ENCODE peak calls at places on chromosomes 2 and 18, in ten cellular contexts. G is fibroblast of lung, P is astrocyte, X is mammary epithelial cell, I is MM.1S, U is H1, E is HCT116, H is hepatocyte, Y is endothelial cell of umbilical vein, O is GM23338. B is an unnamed sample.

GRCh38 chr2:132270981-132271546 is 109.3 kb upstream of the ANKRD30BL start:
- DNase-seq in G (no peak), P (no peak), X (no peak), I (no peak), U (no peak), E (no peak), H (no peak), Y (no peak), O (no peak), B (no peak)

GRCh38 chr2:50564781-50565180 is 467.2 kb downstream of the NRXN1 start:
- DNase-seq in G (peak), P (peak), X (no peak), I (no peak), U (no peak), E (no peak), H (no peak), Y (no peak), O (no peak), B (no peak)

GRCh38 chr2:10297950-10298349 is 4.8 kb upstream of the HPCAL1 start:
- DNase-seq in G (peak), P (peak), X (peak), I (no peak), U (no peak), E (peak), H (peak), Y (peak), O (no peak), B (peak)

GRCh38 chr2:235811446-235812184 is 317.8 kb downstream of the AGAP1 start:
- DNase-seq in G (peak), P (peak), X (no peak), I (no peak), U (no peak), E (no peak), H (no peak), Y (no peak), O (no peak), B (no peak)

GRCh38 chr18:12883003-12883683 is 894 bp downstream of the PTPN2 start:
- DNase-seq in G (no peak), P (peak), X (no peak), I (peak), U (no peak), E (no peak), H (peak), Y (peak), O (peak), B (no peak)

GRCh38 chr2:68746408-68746807 is 11.8 kb downstream of the ARHGAP25 start:
- DNase-seq in G (no peak), P (no peak), X (no peak), I (no peak), U (no peak), E (no peak), H (no peak), Y (no peak), O (no peak), B (no peak)

GRCh38 chr2:205646680-205647079 is 35.6 kb upstream of the NRP2 start:
- DNase-seq in G (no peak), P (no peak), X (no peak), I (no peak), U (no peak), E (no peak), H (no peak), Y (no peak), O (peak), B (no peak)

GRCh38 chr2:235170016-235170415 is 218.2 kb downstream of the SH3BP4 start:
- DNase-seq in G (peak), P (peak), X (no peak), I (no peak), U (no peak), E (no peak), H (no peak), Y (no peak), O (no peak), B (peak)

GRCh38 chr2:207465894-207466293 is 63.9 kb upstream of the CREB1 start:
- DNase-seq in G (no peak), P (no peak), X (no peak), I (no peak), U (no peak), E (no peak), H (no peak), Y (no peak), O (no peak), B (no peak)

DNA sequence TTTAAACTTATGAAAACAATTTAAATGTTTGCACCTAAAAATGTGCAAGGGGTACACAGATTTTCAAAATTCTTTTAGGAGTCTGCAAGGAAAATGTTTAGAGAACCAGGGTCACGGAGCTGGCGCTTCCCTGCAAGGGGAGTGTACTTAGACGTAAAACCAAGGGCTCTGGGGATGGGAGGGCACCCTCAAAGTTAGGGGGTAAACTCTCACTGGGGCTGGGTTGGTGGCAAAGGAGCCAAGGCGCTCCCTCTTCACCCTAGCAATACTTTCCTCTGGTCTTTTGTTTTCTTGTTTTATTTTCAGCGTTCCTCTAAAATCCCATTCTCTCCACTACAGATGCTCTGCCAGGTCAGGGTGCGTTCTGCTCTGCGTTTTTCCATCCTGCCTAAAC is 20.0 kb downstream of the TMEM247 start:
- DNase-seq in G (no peak), P (no peak), X (no peak), I (no peak), U (no peak), E (no peak), H (no peak), Y (no peak), O (no peak), B (no peak)
- TF ChIP-seq EZH2 in G (no peak), P (no peak), X (no peak), I (no peak), U (no peak), E (no peak), H (no peak), Y (no peak), O (no peak), B (no peak)

DNA sequence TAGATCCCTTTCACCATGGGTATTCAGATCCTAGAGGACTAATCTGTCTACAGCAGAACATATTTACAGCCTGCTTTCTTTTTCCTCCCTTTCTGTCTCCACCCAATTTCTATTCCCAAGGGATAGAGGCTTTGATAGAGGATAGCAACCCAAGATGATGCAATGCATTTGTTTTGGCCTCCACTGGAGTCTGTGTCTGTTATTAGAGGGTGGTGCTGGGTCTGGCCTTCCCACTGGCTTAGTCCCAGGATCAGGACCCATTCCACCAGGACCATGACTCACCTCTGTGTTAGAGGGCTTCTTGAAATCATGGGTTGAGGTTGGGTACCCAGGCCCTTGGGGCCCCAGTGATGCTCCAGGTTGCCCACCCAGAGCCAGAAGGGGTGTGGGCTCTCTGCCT is 239.7 kb upstream of the TNP1 start:
- DNase-seq in G (no peak), P (no peak), X (no peak), I (no peak), U (no peak), E (no peak), H (no peak), Y (no peak), O (no peak), B (no peak)
- H3K4me2 ChIP-seq in G (no peak), P (no peak), X (no peak), I (no peak), U (no peak), E (no peak), H (no peak), Y (no peak), O (no peak), B (no peak)

GRCh38 chr2:71859211-71859847 is 288.3 kb downstream of the CYP26B1 start:
- DNase-seq in G (no peak), P (no peak), X (no peak), I (no peak), U (no peak), E (no peak), H (no peak), Y (no peak), O (no peak), B (no peak)

GRCh38 chr2:71858056-71858455 is 289.6 kb downstream of the CYP26B1 start:
- DNase-seq in G (no peak), P (no peak), X (no peak), I (no peak), U (no peak), E (no peak), H (no peak), Y (no peak), O (no peak), B (no peak)

GRCh38 chr2:71856709-71857525 is 290.7 kb downstream of the CYP26B1 start:
- DNase-seq in G (no peak), P (no peak), X (peak), I (peak), U (no peak), E (no peak), H (no peak), Y (peak), O (peak), B (peak)

GRCh38 chr2:71860381-71860926 is 287.2 kb downstream of the CYP26B1 start:
- DNase-seq in G (no peak), P (no peak), X (no peak), I (no peak), U (no peak), E (no peak), H (no peak), Y (no peak), O (no peak), B (no peak)

DNA sequence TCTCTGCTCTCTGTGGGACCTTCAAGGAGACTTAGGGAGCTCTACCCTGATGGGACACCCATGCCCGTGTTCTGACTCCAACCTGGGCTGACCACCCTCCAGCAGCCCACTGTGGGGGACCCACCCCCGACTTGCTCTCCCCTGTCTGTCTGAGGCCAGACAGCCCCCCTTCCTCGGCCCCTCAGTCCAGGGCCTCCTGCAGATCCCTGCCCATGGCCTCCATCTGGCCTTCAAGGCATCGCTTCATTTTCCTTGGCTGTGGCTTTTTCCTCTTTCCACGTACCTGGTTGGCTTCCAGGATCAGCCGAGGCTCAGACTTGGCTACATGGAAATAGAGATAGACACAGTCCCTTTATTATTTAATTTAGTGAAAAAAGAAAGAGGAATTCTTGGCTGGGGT is 290.0 kb downstream of the CYP26B1 start:
- DNase-seq in G (no peak), P (no peak), X (no peak), I (no peak), U (no peak), E (no peak), H (no peak), Y (no peak), O (no peak), B (no peak)
- TF ChIP-seq EZH2 in G (no peak), P (no peak), X (no peak), I (no peak), U (no peak), E (no peak), H (no peak), Y (no peak), O (no peak), B (no peak)

GRCh38 chr2:115443550-115444185 is 1001.2 kb downstream of the DPP10 start:
- DNase-seq in G (no peak), P (no peak), X (no peak), I (no peak), U (no peak), E (no peak), H (no peak), Y (no peak), O (peak), B (no peak)
- H3K4me2 ChIP-seq in G (no peak), P (no peak), X (no peak), I (no peak), U (peak), E (no peak), H (no peak), Y (no peak), O (peak), B (no peak)

GRCh38 chr2:199464614-199465352 is 7.0 kb upstream of the SATB2 start:
- DNase-seq in G (no peak), P (no peak), X (no peak), I (no peak), U (no peak), E (no peak), H (no peak), Y (no peak), O (no peak), B (no peak)

GRCh38 chr2:199463000-199463692 is 5.4 kb upstream of the SATB2 start:
- DNase-seq in G (peak), P (no peak), X (peak), I (peak), U (no peak), E (no peak), H (peak), Y (peak), O (peak), B (peak)

GRCh38 chr2:199462167-199462976 is 4.6 kb upstream of the SATB2 start:
- DNase-seq in G (no peak), P (no peak), X (no peak), I (no peak), U (no peak), E (no peak), H (no peak), Y (no peak), O (peak), B (no peak)

GRCh38 chr2:199465390-199465789 is 7.7 kb upstream of the SATB2 start:
- DNase-seq in G (no peak), P (no peak), X (no peak), I (no peak), U (no peak), E (no peak), H (no peak), Y (no peak), O (no peak), B (no peak)

GRCh38 chr2:199463708-199464613 is 6.2 kb upstream of the SATB2 start:
- DNase-seq in G (no peak), P (no peak), X (no peak), I (no peak), U (no peak), E (no peak), H (peak), Y (no peak), O (peak), B (no peak)
- TF ChIP-seq EZH2 in G (peak), P (no peak), X (peak), I (no peak), U (no peak), E (no peak), H (no peak), Y (peak), O (peak), B (no peak)

DNA sequence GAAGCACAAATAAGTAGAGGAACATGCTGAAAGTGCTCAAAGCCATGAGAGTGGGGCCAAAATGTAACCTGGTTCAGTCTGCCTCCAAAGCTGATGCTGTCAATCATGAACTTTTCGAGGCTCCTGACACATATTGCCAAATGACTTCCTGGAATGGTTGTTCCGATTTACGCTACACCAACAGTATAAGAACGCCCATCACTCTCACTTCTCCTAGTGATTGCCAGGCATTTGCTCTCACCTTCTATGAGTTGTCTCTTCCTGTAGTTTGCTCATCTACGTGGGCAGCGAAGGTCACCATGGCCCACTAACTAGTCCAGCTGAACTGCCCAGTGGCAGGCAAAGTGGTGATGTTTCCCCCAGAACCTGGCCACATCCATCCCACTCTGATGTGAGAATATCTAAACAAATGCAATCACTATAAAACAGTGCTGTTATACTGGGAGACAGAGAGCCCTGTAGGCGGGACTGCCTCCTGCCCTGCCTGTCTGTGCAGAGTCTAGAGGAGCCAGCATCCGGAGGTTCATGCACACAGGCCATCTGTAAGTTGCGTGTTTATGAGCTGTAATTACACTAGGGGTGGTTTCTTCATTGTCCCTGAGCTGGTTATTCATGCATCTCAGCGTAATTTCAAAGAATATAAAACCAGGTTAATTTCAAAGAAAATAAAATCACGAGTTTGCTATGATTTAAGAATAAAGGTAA is 8.8 kb upstream of the CABLES1 start:
- DNase-seq in G (no peak), P (no peak), X (no peak), I (no peak), U (no peak), E (no peak), H (no peak), Y (no peak), O (no peak), B (no peak)
- H3K4me2 ChIP-seq in G (no peak), P (no peak), X (no peak), I (no peak), U (no peak), E (no peak), H (no peak), Y (peak), O (no peak), B (no peak)

GRCh38 chr18:22169889-22170420 is 566 bp downstream of the GATA6 start:
- DNase-seq in G (no peak), P (no peak), X (no peak), I (no peak), U (no peak), E (no peak), H (no peak), Y (peak), O (peak), B (peak)
- TF ChIP-seq EZH2 in G (no peak), P (no peak), X (no peak), I (no peak), U (peak), E (no peak), H (no peak), Y (no peak), O (peak), B (no peak)

DNA sequence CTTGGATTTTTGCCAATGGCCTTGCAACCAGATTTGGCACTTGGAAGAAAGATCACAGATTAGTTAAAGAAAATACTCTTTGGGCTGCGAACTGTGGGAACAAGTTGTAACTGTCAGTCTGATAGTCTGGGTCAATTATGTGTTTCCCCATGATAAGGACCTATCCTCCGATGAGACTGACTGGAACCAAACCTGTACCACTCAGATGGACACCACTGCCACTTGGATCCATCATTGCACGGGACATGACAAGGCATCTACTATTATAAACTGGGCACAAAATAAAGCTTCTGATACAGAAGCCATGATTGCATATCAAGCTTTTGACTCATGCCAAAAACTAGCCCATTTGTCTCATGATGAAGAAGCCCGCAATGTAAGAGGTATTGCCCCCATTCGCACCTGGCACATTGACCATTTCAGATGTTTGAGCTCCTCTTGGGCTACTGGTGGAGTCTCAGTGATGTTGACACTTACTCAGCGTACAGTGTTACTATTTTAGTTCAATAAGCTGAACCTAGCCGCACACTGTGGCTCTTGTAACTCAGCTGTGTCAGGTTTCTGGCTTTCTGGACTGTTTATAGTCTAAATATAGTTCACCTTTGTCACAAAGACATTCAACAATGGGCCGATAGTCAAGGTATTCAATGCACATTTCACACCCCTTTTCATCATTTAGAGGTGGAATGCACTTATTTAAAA is 179.8 kb upstream of the RBBP8 start:
- DNase-seq in G (no peak), P (no peak), X (no peak), I (peak), U (no peak), E (no peak), H (no peak), Y (no peak), O (no peak), B (no peak)
- H3K4me2 ChIP-seq in G (no peak), P (no peak), X (no peak), I (peak), U (no peak), E (no peak), H (no peak), Y (no peak), O (no peak), B (no peak)

DNA sequence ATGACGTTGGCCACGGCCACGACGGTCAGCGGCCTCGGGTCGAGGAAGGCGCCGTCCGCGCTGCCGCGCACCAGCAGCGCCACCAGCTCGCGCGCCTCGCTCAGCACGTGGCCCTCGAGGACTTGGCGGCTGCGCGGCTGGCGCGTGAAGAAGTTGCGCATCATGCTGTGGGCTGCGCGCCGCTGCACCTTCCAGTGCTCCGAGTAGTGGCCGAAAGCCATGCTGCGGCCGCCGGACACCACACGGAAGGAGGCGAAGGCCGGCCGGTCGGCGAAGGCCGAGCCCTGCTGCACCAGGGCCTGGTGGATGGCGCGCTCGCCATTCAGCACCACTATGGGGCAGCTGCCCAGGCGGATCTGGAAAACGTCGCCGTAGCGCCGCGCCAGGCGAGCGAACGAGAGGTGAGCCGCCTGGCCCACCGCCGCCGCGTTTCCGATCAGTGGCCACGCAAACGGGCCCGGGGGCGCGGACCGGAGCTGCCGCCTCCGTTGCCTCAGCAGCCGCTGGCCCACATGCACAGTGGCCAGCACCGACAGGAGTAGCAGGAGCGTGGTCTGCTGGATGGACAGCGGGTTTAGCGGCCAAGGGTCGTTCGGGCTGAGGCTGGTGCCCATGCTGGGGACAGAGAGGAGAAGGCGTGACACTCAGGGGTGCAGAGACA is 1.0 kb downstream of the CYP1B1 start:
- DNase-seq in G (peak), P (peak), X (no peak), I (no peak), U (no peak), E (no peak), H (peak), Y (peak), O (peak), B (peak)
- TF ChIP-seq EZH2 in G (peak), P (peak), X (no peak), I (no peak), U (peak), E (no peak), H (peak), Y (no peak), O (peak), B (peak)

GRCh38 chr2:88450925-88451575 is 1.4 kb downstream of the FOXI3 start:
- DNase-seq in G (no peak), P (no peak), X (no peak), I (no peak), U (no peak), E (no peak), H (no peak), Y (no peak), O (peak), B (no peak)
- H3K4me2 ChIP-seq in G (no peak), P (no peak), X (no peak), I (peak), U (peak), E (no peak), H (no peak), Y (no peak), O (peak), B (no peak)